ENCODE peak calls at places on chromosomes 4 and X, in six cellular contexts. Z is BE2C; T is mesenchymal stem cell; Y is IMR-90; U is CD8-positive, alpha-beta memory T cell; A is upper lobe of right lung. N is an unnamed sample.
A peak's percentile ranks its signal among the peaks of the same experiment; 100 is the strongest.

GRCh38 chrX:151488677-151489076 is 74.8 kb upstream of the PASD1 start:
- DNase-seq in A (no peak), Z (peak; percentile 21), U (peak; percentile 1), Y (no peak), T (no peak), N (peak; percentile 17)

GRCh38 chrX:12950851-12951589 is 23.9 kb upstream of the TMSB4X start:
- DNase-seq in T (no peak), Y (no peak), U (peak; percentile 52), Z (peak; percentile 53), A (peak; percentile 69), N (peak; percentile 15)

GRCh38 chrX:25125483-25125882 is 109.7 kb upstream of the ARX start:
- DNase-seq in T (no peak), A (no peak), Y (no peak), Z (no peak), U (no peak), N (no peak)

GRCh38 chr4:121190389-121190788 is 26.3 kb upstream of the TNIP3 start:
- DNase-seq in Y (no peak), U (no peak), A (no peak), T (no peak), Z (no peak), N (no peak)

GRCh38 chrX:71545364-71545763 is 12.5 kb downstream of the OGT start:
- DNase-seq in U (no peak), A (no peak), Z (no peak), T (no peak), Y (no peak), N (no peak)

GRCh38 chr4:4614925-4615678 is 73.3 kb upstream of the STX18 start:
- DNase-seq in Y (peak; percentile 66), A (no peak), Z (no peak), U (no peak), T (peak; percentile 25), N (no peak)

GRCh38 chr4:179112441-179113170 is 1670.4 kb upstream of the AGA start:
- DNase-seq in U (no peak), Z (no peak), T (peak; percentile 7), A (no peak), Y (peak; percentile 16), N (no peak)

GRCh38 chrX:155612312-155613224 is at the start of gene TMLHE:
- DNase-seq in Y (peak; percentile 47), U (peak; percentile 45), Z (peak; percentile 70), A (peak; percentile 77), T (peak; percentile 64), N (peak; percentile 76)

GRCh38 chr4:123802082-123802658 is 405.6 kb downstream of the SPRY1 start:
- DNase-seq in Z (no peak), T (no peak), Y (no peak), U (no peak), A (no peak), N (no peak)

GRCh38 chr4:171676555-171677215 is 136.5 kb upstream of the GALNTL6 start:
- DNase-seq in A (no peak), U (no peak), T (no peak), Z (no peak), Y (no peak), N (no peak)

GRCh38 chrX:38672646-38673045 is 111.3 kb downstream of the TSPAN7 start:
- DNase-seq in A (no peak), Y (no peak), U (no peak), Z (no peak), T (no peak), N (no peak)

GRCh38 chr4:78288327-78288726 is 231.2 kb downstream of the FRAS1 start:
- DNase-seq in U (no peak), T (no peak), Y (no peak), A (no peak), Z (no peak), N (no peak)

GRCh38 chr4:61380865-61381264 is 180.7 kb downstream of the ADGRL3 start:
- DNase-seq in Y (no peak), U (no peak), T (no peak), Z (no peak), A (no peak), N (no peak)

GRCh38 chrX:105781794-105782193 is 40.5 kb upstream of the NRK start:
- DNase-seq in U (no peak), T (no peak), A (no peak), Y (no peak), Z (no peak), N (no peak)

GRCh38 chrX:153493085-153493484 is 1.7 kb upstream of the BGN start:
- DNase-seq in T (no peak), U (no peak), A (no peak), Z (no peak), Y (no peak), N (no peak)

GRCh38 chr4:113397114-113397701 is 347.8 kb downstream of the ANK2 start:
- DNase-seq in Z (no peak), Y (peak; percentile 82), U (no peak), A (no peak), T (peak; percentile 14), N (no peak)

GRCh38 chr4:161555689-161556660 is 607.8 kb downstream of the FSTL5 start:
- DNase-seq in Z (no peak), Y (peak; percentile 68), U (no peak), T (peak; percentile 82), A (no peak), N (peak; percentile 30)

GRCh38 chrX:108464604-108465003 is 25.0 kb downstream of the COL4A5 start:
- DNase-seq in A (no peak), Y (no peak), T (no peak), U (no peak), Z (no peak), N (peak; percentile 10)

GRCh38 chrX:1075741-1076140 is 136.7 kb downstream of the CRLF2 start:
- DNase-seq in A (peak; percentile 0), Z (no peak), T (no peak), U (no peak), Y (no peak), N (no peak)

GRCh38 chr4:4418676-4419370 is 31.9 kb downstream of the NSG1 start:
- DNase-seq in T (no peak), U (no peak), Y (no peak), A (peak; percentile 46), Z (no peak), N (no peak)

GRCh38 chr4:21948347-21949072 is at the start of gene KCNIP4:
- DNase-seq in Z (peak; percentile 37), T (peak; percentile 12), A (peak; percentile 51), U (no peak), Y (no peak), N (peak; percentile 4)

GRCh38 chr4:54277691-54278090 is 48.6 kb downstream of the PDGFRA start:
- DNase-seq in Z (no peak), A (no peak), Y (peak; percentile 92), U (no peak), T (peak; percentile 73), N (peak; percentile 72)

GRCh38 chr4:87353592-87353991 is 30.9 kb upstream of the HSD17B13 start:
- DNase-seq in Z (peak; percentile 36), Y (peak; percentile 48), U (no peak), T (peak; percentile 62), A (no peak), N (peak; percentile 20)

DNA sequence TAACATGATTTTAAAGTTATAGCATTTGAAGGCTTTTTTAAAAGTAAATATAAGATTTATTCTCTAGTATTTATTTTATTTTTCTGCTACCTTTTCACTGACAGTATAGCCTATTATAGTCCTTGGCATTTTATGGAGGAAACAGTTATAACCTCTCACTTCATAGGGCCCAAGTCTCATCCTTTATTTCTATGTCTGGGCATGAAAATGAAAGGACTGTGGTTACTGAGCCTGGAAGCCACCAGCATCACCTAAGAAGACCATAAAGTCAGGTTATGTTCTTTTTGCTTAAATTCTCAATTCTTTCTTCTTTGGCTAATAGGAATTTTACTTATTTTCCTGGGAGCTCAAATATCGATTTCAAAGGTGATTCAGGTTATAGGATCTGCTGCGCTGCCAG is 494.7 kb upstream of the TECRL start:
- DNase-seq in T (no peak), Z (no peak), U (no peak), A (no peak), Y (no peak), N (no peak)
- H3K4me3 ChIP-seq in T (no peak overlapping the region), Z (no peak overlapping the region), U (no peak overlapping the region), A (no peak overlapping the region), Y (no peak overlapping the region), N (no peak overlapping the region)

GRCh38 chr4:39685990-39686389 is 11.9 kb upstream of the UBE2K start:
- DNase-seq in Y (no peak), U (no peak), T (no peak), Z (no peak), A (no peak), N (no peak)
- H3K4me3 ChIP-seq in Y (no peak overlapping the region), U (no peak overlapping the region), T (no peak overlapping the region), Z (no peak overlapping the region), A (no peak overlapping the region), N (no peak overlapping the region)

GRCh38 chr4:6472387-6473263 is at the start of gene PPP2R2C:
- DNase-seq in A (peak; percentile 34), T (no peak), Y (no peak), Z (peak; percentile 34), U (no peak), N (no peak)

GRCh38 chr4:6471303-6472007 is 959 bp downstream of the PPP2R2C start:
- DNase-seq in U (no peak), T (peak; percentile 6), Z (no peak), A (no peak), Y (no peak), N (no peak)

GRCh38 chr4:6470502-6471302 is 1.7 kb downstream of the PPP2R2C start:
- DNase-seq in U (no peak), Z (peak; percentile 55), T (peak; percentile 13), Y (peak; percentile 7), A (peak; percentile 66), N (peak; percentile 68)

GRCh38 chr4:6473264-6474052 is 1.0 kb upstream of the PPP2R2C start:
- DNase-seq in Z (no peak), A (no peak), U (no peak), Y (no peak), T (no peak), N (no peak)

DNA sequence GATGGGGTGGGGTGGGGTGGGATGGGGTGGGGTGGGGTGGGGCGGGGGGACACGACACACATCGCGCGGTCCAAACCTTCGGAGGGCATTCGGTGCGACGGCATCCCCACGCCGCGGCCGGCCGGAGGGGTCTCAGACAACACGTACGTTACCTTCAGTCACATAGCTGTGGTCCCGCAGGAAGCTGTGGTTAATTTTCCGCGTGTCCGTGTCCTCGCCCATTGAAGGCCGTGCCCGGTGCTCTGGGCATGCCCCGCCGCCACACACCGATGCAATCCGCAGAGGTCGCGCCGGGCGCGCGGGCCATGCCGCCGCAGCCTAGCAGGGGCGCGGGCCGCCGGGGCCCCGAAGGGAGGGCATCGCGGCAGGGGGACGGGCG is 417 bp downstream of the PPP2R2C start:
- DNase-seq in Z (no peak), U (no peak), Y (no peak), T (no peak), A (no peak), N (no peak)
- H3K4me3 ChIP-seq in Z (peak overlapping the region; percentile 39), U (no peak overlapping the region), Y (no peak overlapping the region), T (no peak overlapping the region), A (no peak overlapping the region), N (no peak overlapping the region)

DNA sequence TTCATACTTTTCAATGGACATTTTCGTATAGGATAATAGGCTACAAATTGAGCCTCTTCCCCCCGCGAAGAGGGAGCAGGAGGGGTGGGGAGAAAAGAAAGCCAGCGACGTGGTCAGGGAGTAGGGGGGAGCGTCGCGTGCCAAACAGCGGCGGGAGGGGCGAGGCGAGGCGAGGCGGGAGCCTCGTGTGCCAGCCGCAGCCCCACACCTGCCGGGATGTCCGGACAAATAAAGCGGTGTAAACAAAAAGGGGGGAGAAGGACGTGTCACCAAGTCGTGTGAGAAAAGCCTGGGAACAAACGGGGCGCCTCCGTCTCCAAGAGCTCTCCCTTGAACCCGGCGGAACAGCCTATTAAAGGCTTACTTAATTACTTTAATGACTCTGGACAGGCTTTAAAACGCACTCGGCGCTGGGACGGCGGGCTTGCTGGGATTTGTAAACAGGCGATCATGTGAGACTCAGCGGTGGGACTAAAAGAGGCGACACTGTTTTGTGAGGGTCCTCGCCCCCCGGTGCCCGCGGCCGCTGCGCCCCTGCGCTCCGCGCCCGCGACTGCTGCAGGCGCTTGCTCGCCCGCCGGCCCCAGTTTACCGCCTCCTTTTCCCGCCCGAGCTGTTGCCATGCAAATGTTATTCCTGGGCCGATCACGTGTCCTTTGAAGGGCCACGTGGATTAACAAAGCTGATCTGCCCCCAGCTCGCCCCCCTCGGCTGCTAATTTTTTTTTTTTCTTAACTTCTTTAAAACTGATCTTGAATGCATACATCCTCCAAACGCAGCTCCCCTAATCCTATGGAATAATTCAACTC is at the start of gene HELT:
- DNase-seq in Y (no peak), U (no peak), T (no peak), Z (no peak), A (no peak), N (no peak)
- H3K4me3 ChIP-seq in Y (no peak within 1 kb of the TSS), U (no peak within 1 kb of the TSS), T (no peak within 1 kb of the TSS), Z (no peak within 1 kb of the TSS), A (no peak within 1 kb of the TSS), N (no peak within 1 kb of the TSS)

N was measured in MG63.